ENCODE peak calls at places on chromosomes 2 and 18, in six cellular contexts. One of them, this sample, is unnamed.

GRCh38 chr2:174485763-174486613 is 841 bp downstream of the GPR155 start:
- DNase-seq in naive thymus-derived CD4-positive, alpha-beta T cell: no peak
- DNase-seq in activated T-helper 9 cell treated with anti-CD3 and anti-CD28 coated beads, Interleukin-2, amount 50 U/mL, for 16 hours: peak; percentile 9
- DNase-seq in T-helper 2 cell: peak; percentile 30
- DNase-seq in stimulated activated CD4-positive, alpha-beta T cell treated with anti-CD3 and anti-CD28 coated beads, Interleukin-1b, Interleukin-23, amount 100 ng/mL, for 24 hours: no peak
- DNase-seq in endothelial cell: peak; percentile 19
- DNase-seq in this sample: no peak

GRCh38 chr2:17630089-17630488 is 89.6 kb downstream of the VSNL1 start:
- DNase-seq in stimulated activated CD4-positive, alpha-beta T cell treated with anti-CD3 and anti-CD28 coated beads, Interleukin-1b, Interleukin-23, amount 100 ng/mL, for 24 hours: no peak
- DNase-seq in activated T-helper 9 cell treated with anti-CD3 and anti-CD28 coated beads, Interleukin-2, amount 50 U/mL, for 16 hours: no peak
- DNase-seq in endothelial cell: no peak
- DNase-seq in naive thymus-derived CD4-positive, alpha-beta T cell: no peak
- DNase-seq in T-helper 2 cell: no peak
- DNase-seq in this sample: no peak

GRCh38 chr2:151289972-151290335 is 486 bp upstream of the NMI start:
- DNase-seq in T-helper 2 cell: no peak
- DNase-seq in activated T-helper 9 cell treated with anti-CD3 and anti-CD28 coated beads, Interleukin-2, amount 50 U/mL, for 16 hours: no peak
- DNase-seq in stimulated activated CD4-positive, alpha-beta T cell treated with anti-CD3 and anti-CD28 coated beads, Interleukin-1b, Interleukin-23, amount 100 ng/mL, for 24 hours: no peak
- DNase-seq in endothelial cell: no peak
- DNase-seq in naive thymus-derived CD4-positive, alpha-beta T cell: no peak
- DNase-seq in this sample: peak; percentile 60

GRCh38 chr2:172829229-172829628 is 93.6 kb downstream of the RAPGEF4 start:
- DNase-seq in endothelial cell: no peak
- DNase-seq in T-helper 2 cell: no peak
- DNase-seq in stimulated activated CD4-positive, alpha-beta T cell treated with anti-CD3 and anti-CD28 coated beads, Interleukin-1b, Interleukin-23, amount 100 ng/mL, for 24 hours: no peak
- DNase-seq in naive thymus-derived CD4-positive, alpha-beta T cell: no peak
- DNase-seq in activated T-helper 9 cell treated with anti-CD3 and anti-CD28 coated beads, Interleukin-2, amount 50 U/mL, for 16 hours: no peak
- DNase-seq in this sample: no peak

GRCh38 chr2:108853421-108853820 is 66.8 kb downstream of the CCDC138 start:
- DNase-seq in T-helper 2 cell: no peak
- DNase-seq in endothelial cell: no peak
- DNase-seq in activated T-helper 9 cell treated with anti-CD3 and anti-CD28 coated beads, Interleukin-2, amount 50 U/mL, for 16 hours: no peak
- DNase-seq in naive thymus-derived CD4-positive, alpha-beta T cell: no peak
- DNase-seq in stimulated activated CD4-positive, alpha-beta T cell treated with anti-CD3 and anti-CD28 coated beads, Interleukin-1b, Interleukin-23, amount 100 ng/mL, for 24 hours: no peak
- DNase-seq in this sample: no peak

GRCh38 chr2:38154395-38154794 is 78.4 kb upstream of the CYP1B1 start:
- DNase-seq in T-helper 2 cell: no peak
- DNase-seq in endothelial cell: no peak
- DNase-seq in activated T-helper 9 cell treated with anti-CD3 and anti-CD28 coated beads, Interleukin-2, amount 50 U/mL, for 16 hours: no peak
- DNase-seq in stimulated activated CD4-positive, alpha-beta T cell treated with anti-CD3 and anti-CD28 coated beads, Interleukin-1b, Interleukin-23, amount 100 ng/mL, for 24 hours: no peak
- DNase-seq in naive thymus-derived CD4-positive, alpha-beta T cell: no peak
- DNase-seq in this sample: no peak

GRCh38 chr18:79852561-79853302 is 55.0 kb downstream of the KCNG2 start:
- DNase-seq in stimulated activated CD4-positive, alpha-beta T cell treated with anti-CD3 and anti-CD28 coated beads, Interleukin-1b, Interleukin-23, amount 100 ng/mL, for 24 hours: no peak
- DNase-seq in naive thymus-derived CD4-positive, alpha-beta T cell: no peak
- DNase-seq in activated T-helper 9 cell treated with anti-CD3 and anti-CD28 coated beads, Interleukin-2, amount 50 U/mL, for 16 hours: no peak
- DNase-seq in endothelial cell: no peak
- DNase-seq in T-helper 2 cell: no peak
- DNase-seq in this sample: no peak

GRCh38 chr18:28657836-28658410 is 481.0 kb upstream of the CDH2 start:
- DNase-seq in T-helper 2 cell: no peak
- DNase-seq in naive thymus-derived CD4-positive, alpha-beta T cell: no peak
- DNase-seq in endothelial cell: no peak
- DNase-seq in stimulated activated CD4-positive, alpha-beta T cell treated with anti-CD3 and anti-CD28 coated beads, Interleukin-1b, Interleukin-23, amount 100 ng/mL, for 24 hours: no peak
- DNase-seq in activated T-helper 9 cell treated with anti-CD3 and anti-CD28 coated beads, Interleukin-2, amount 50 U/mL, for 16 hours: no peak
- DNase-seq in this sample: no peak

GRCh38 chr2:96142217-96143113 is 2.8 kb downstream of the DUSP2 start:
- DNase-seq in naive thymus-derived CD4-positive, alpha-beta T cell: peak; percentile 41
- DNase-seq in endothelial cell: no peak
- DNase-seq in stimulated activated CD4-positive, alpha-beta T cell treated with anti-CD3 and anti-CD28 coated beads, Interleukin-1b, Interleukin-23, amount 100 ng/mL, for 24 hours: peak; percentile 83
- DNase-seq in T-helper 2 cell: peak; percentile 71
- DNase-seq in activated T-helper 9 cell treated with anti-CD3 and anti-CD28 coated beads, Interleukin-2, amount 50 U/mL, for 16 hours: peak; percentile 59
- DNase-seq in this sample: no peak

GRCh38 chr2:84946204-84947009 is 24.6 kb upstream of the KCMF1 start:
- DNase-seq in activated T-helper 9 cell treated with anti-CD3 and anti-CD28 coated beads, Interleukin-2, amount 50 U/mL, for 16 hours: peak; percentile 59
- DNase-seq in naive thymus-derived CD4-positive, alpha-beta T cell: peak; percentile 56
- DNase-seq in stimulated activated CD4-positive, alpha-beta T cell treated with anti-CD3 and anti-CD28 coated beads, Interleukin-1b, Interleukin-23, amount 100 ng/mL, for 24 hours: peak; percentile 68
- DNase-seq in endothelial cell: no peak
- DNase-seq in T-helper 2 cell: peak; percentile 79
- DNase-seq in this sample: no peak

GRCh38 chr2:42693013-42693575 is 70.8 kb downstream of the OXER1 start:
- DNase-seq in endothelial cell: no peak
- DNase-seq in T-helper 2 cell: peak; percentile 60
- DNase-seq in activated T-helper 9 cell treated with anti-CD3 and anti-CD28 coated beads, Interleukin-2, amount 50 U/mL, for 16 hours: no peak
- DNase-seq in naive thymus-derived CD4-positive, alpha-beta T cell: no peak
- DNase-seq in stimulated activated CD4-positive, alpha-beta T cell treated with anti-CD3 and anti-CD28 coated beads, Interleukin-1b, Interleukin-23, amount 100 ng/mL, for 24 hours: no peak
- DNase-seq in this sample: no peak

GRCh38 chr2:236550701-236551465 is 18.7 kb upstream of the ACKR3 start:
- DNase-seq in naive thymus-derived CD4-positive, alpha-beta T cell: no peak
- DNase-seq in stimulated activated CD4-positive, alpha-beta T cell treated with anti-CD3 and anti-CD28 coated beads, Interleukin-1b, Interleukin-23, amount 100 ng/mL, for 24 hours: no peak
- DNase-seq in T-helper 2 cell: peak; percentile 52
- DNase-seq in activated T-helper 9 cell treated with anti-CD3 and anti-CD28 coated beads, Interleukin-2, amount 50 U/mL, for 16 hours: no peak
- DNase-seq in endothelial cell: no peak
- DNase-seq in this sample: no peak

GRCh38 chr2:25104741-25105140 is 62.9 kb downstream of the EFR3B start:
- DNase-seq in T-helper 2 cell: no peak
- DNase-seq in naive thymus-derived CD4-positive, alpha-beta T cell: no peak
- DNase-seq in activated T-helper 9 cell treated with anti-CD3 and anti-CD28 coated beads, Interleukin-2, amount 50 U/mL, for 16 hours: no peak
- DNase-seq in stimulated activated CD4-positive, alpha-beta T cell treated with anti-CD3 and anti-CD28 coated beads, Interleukin-1b, Interleukin-23, amount 100 ng/mL, for 24 hours: no peak
- DNase-seq in endothelial cell: no peak
- DNase-seq in this sample: no peak

GRCh38 chr2:38643021-38643671 is 22.8 kb upstream of the GALM start:
- DNase-seq in activated T-helper 9 cell treated with anti-CD3 and anti-CD28 coated beads, Interleukin-2, amount 50 U/mL, for 16 hours: no peak
- DNase-seq in T-helper 2 cell: no peak
- DNase-seq in stimulated activated CD4-positive, alpha-beta T cell treated with anti-CD3 and anti-CD28 coated beads, Interleukin-1b, Interleukin-23, amount 100 ng/mL, for 24 hours: no peak
- DNase-seq in naive thymus-derived CD4-positive, alpha-beta T cell: no peak
- DNase-seq in endothelial cell: no peak
- DNase-seq in this sample: no peak

GRCh38 chr2:230723363-230723762 is 10.7 kb downstream of the CAB39 start:
- DNase-seq in stimulated activated CD4-positive, alpha-beta T cell treated with anti-CD3 and anti-CD28 coated beads, Interleukin-1b, Interleukin-23, amount 100 ng/mL, for 24 hours: no peak
- DNase-seq in endothelial cell: no peak
- DNase-seq in T-helper 2 cell: peak; percentile 63
- DNase-seq in activated T-helper 9 cell treated with anti-CD3 and anti-CD28 coated beads, Interleukin-2, amount 50 U/mL, for 16 hours: no peak
- DNase-seq in naive thymus-derived CD4-positive, alpha-beta T cell: peak; percentile 63
- DNase-seq in this sample: no peak

GRCh38 chr18:45686892-45687611 is 36.9 kb upstream of the SLC14A1 start:
- DNase-seq in naive thymus-derived CD4-positive, alpha-beta T cell: peak; percentile 83
- DNase-seq in stimulated activated CD4-positive, alpha-beta T cell treated with anti-CD3 and anti-CD28 coated beads, Interleukin-1b, Interleukin-23, amount 100 ng/mL, for 24 hours: peak; percentile 26
- DNase-seq in T-helper 2 cell: peak; percentile 94
- DNase-seq in endothelial cell: no peak
- DNase-seq in activated T-helper 9 cell treated with anti-CD3 and anti-CD28 coated beads, Interleukin-2, amount 50 U/mL, for 16 hours: no peak
- DNase-seq in this sample: no peak

GRCh38 chr2:200302940-200303727 is 3.4 kb upstream of the SPATS2L start:
- DNase-seq in endothelial cell: no peak
- DNase-seq in T-helper 2 cell: peak; percentile 65
- DNase-seq in stimulated activated CD4-positive, alpha-beta T cell treated with anti-CD3 and anti-CD28 coated beads, Interleukin-1b, Interleukin-23, amount 100 ng/mL, for 24 hours: no peak
- DNase-seq in activated T-helper 9 cell treated with anti-CD3 and anti-CD28 coated beads, Interleukin-2, amount 50 U/mL, for 16 hours: no peak
- DNase-seq in naive thymus-derived CD4-positive, alpha-beta T cell: no peak
- DNase-seq in this sample: no peak

GRCh38 chr2:152825834-152826233 is 107.4 kb downstream of the ARL6IP6 start:
- DNase-seq in T-helper 2 cell: no peak
- DNase-seq in activated T-helper 9 cell treated with anti-CD3 and anti-CD28 coated beads, Interleukin-2, amount 50 U/mL, for 16 hours: no peak
- DNase-seq in endothelial cell: no peak
- DNase-seq in naive thymus-derived CD4-positive, alpha-beta T cell: no peak
- DNase-seq in stimulated activated CD4-positive, alpha-beta T cell treated with anti-CD3 and anti-CD28 coated beads, Interleukin-1b, Interleukin-23, amount 100 ng/mL, for 24 hours: no peak
- DNase-seq in this sample: no peak

This sample was measured in omental fat pad.